ENCODE peak calls at places on chromosomes 4 and X, in eight cellular contexts. D, P, Y, N, X, J, S and F are unnamed samples.

GRCh38 chrX:34563809-34564208 is 93.3 kb downstream of the TMEM47 start:
- DNase-seq in X (no peak), P (no peak), S (no peak), J (no peak), N (no peak), Y (no peak), D (no peak), F (no peak)

GRCh38 chrX:54043696-54044125 is 562 bp downstream of the PHF8 start:
- DNase-seq in S (no peak), Y (peak), D (no peak), N (peak), J (peak), X (peak), P (no peak), F (peak)

GRCh38 chrX:96182366-96182765 is 502.3 kb upstream of the DIAPH2 start:
- DNase-seq in X (peak), S (no peak), N (peak), Y (no peak), D (no peak), J (no peak), P (no peak), F (peak)

GRCh38 chr4:13246107-13246506 is 238.0 kb downstream of the RAB28 start:
- DNase-seq in Y (no peak), X (no peak), J (no peak), D (no peak), P (no peak), S (no peak), N (no peak), F (no peak)

GRCh38 chr4:5784021-5784420 is 73.0 kb downstream of the EVC start:
- DNase-seq in J (no peak), P (no peak), X (no peak), D (no peak), Y (no peak), N (no peak), S (no peak), F (no peak)

GRCh38 chrX:97011540-97011939 is 127.8 kb downstream of the RPA4 start:
- DNase-seq in N (no peak), X (no peak), P (no peak), S (no peak), J (no peak), D (no peak), Y (no peak), F (no peak)

GRCh38 chr4:9685692-9686091 is 95.7 kb upstream of the DRD5 start:
- DNase-seq in D (no peak), S (no peak), Y (no peak), N (no peak), P (no peak), J (no peak), X (no peak), F (no peak)

GRCh38 chrX:50100188-50100587 is 100.6 kb downstream of the AKAP4 start:
- DNase-seq in N (peak), Y (no peak), D (no peak), J (no peak), P (no peak), X (no peak), S (no peak), F (peak)

GRCh38 chrX:650274-650673 is 19.7 kb downstream of the SHOX start:
- DNase-seq in P (no peak), N (no peak), X (no peak), Y (no peak), J (no peak), S (no peak), D (no peak), F (no peak)

GRCh38 chrX:76509775-76510174 is 82.3 kb downstream of the MAGEE1 start:
- DNase-seq in N (no peak), D (no peak), Y (no peak), S (no peak), X (no peak), J (no peak), P (no peak), F (no peak)

GRCh38 chr4:87565746-87566145 is 36.6 kb upstream of the SPARCL1 start:
- DNase-seq in N (no peak), J (no peak), S (no peak), X (no peak), P (no peak), D (no peak), Y (no peak), F (no peak)

GRCh38 chr4:13413719-13414437 is 70.3 kb downstream of the RAB28 start:
- DNase-seq in N (no peak), J (no peak), P (no peak), D (no peak), X (no peak), Y (no peak), S (no peak), F (no peak)

GRCh38 chr4:89024051-89024675 is 32.8 kb downstream of the FAM13A start:
- DNase-seq in S (peak), D (peak), X (peak), N (peak), P (peak), Y (peak), J (no peak), F (peak)

GRCh38 chrX:69060631-69061408 is 104.4 kb downstream of the PJA1 start:
- DNase-seq in J (no peak), S (no peak), D (no peak), X (peak), P (no peak), Y (peak), N (peak), F (peak)